ENCODE peak calls at places on chromosomes 3 and 15, in four cellular contexts. N is mammary epithelial cell; Z is CD8-positive, alpha-beta memory T cell; S is astrocyte. R is an unnamed sample. For H3K9me3 and H3K4me1, the result is how much of the 10 kb centered on the place peaks cover.

GRCh38 chr15:38853608-38854007 is 289.0 kb upstream of the RASGRP1 start:
- DNase-seq in N (peak), S (no peak), Z (peak), R (peak)

GRCh38 chr3:54146383-54147239 is 24.3 kb downstream of the CACNA2D3 start:
- DNase-seq in N (peak), Z (no peak), S (no peak), R (peak)

GRCh38 chr15:48974865-48975264 is 11.1 kb upstream of the SHC4 start:
- DNase-seq in Z (no peak), S (no peak), N (no peak), R (peak)

GRCh38 chr15:60906275-60906674 is 322.8 kb downstream of the RORA start:
- DNase-seq in N (no peak), S (no peak), Z (no peak), R (peak)

GRCh38 chr3:107117922-107118576 is 259.2 kb upstream of the CCDC54 start:
- DNase-seq in S (peak), N (peak), Z (no peak), R (peak)

GRCh38 chr15:74201656-74202420 is 749 bp downstream of the STRA6 start:
- DNase-seq in Z (no peak), S (peak), N (peak), R (no peak)

GRCh38 chr3:7388026-7388425 is 527.1 kb downstream of the GRM7 start:
- DNase-seq in N (no peak), Z (no peak), S (no peak), R (no peak)

GRCh38 chr15:73572296-73572695 is 60.9 kb downstream of the NPTN start:
- DNase-seq in N (no peak), Z (no peak), S (no peak), R (no peak)

GRCh38 chr3:85539232-85539631 is 580.4 kb downstream of the CADM2 start:
- DNase-seq in Z (no peak), N (no peak), S (no peak), R (no peak)

GRCh38 chr3:76873509-76874242 is 166.2 kb upstream of the ROBO2 start:
- DNase-seq in N (no peak), S (no peak), Z (no peak), R (no peak)

GRCh38 chr15:92666780-92667179 is 11.2 kb upstream of the FAM174B start:
- DNase-seq in S (no peak), N (no peak), Z (no peak), R (peak)

GRCh38 chr15:78263907-78264303 is 457 bp upstream of the DNAJA4 start:
- DNase-seq in N (no peak), S (no peak), Z (no peak), R (no peak)

GRCh38 chr15:79966634-79967330 is 4.2 kb downstream of the BCL2A1 start:
- DNase-seq in S (no peak), N (no peak), Z (no peak), R (no peak)

GRCh38 chr3:170469151-170470062 is 50.7 kb downstream of the CLDN11 start:
- DNase-seq in S (peak), Z (no peak), N (no peak), R (no peak)

GRCh38 chr3:43879166-43879565 is 188.4 kb downstream of the ABHD5 start:
- DNase-seq in Z (no peak), S (no peak), N (peak), R (no peak)

GRCh38 chr15:58491151-58491473 is 59.3 kb downstream of the LIPC start:
- DNase-seq in S (no peak), Z (no peak), N (no peak), R (no peak)

GRCh38 chr15:58492661-58493397 is 61.0 kb downstream of the LIPC start:
- DNase-seq in S (no peak), Z (no peak), N (no peak), R (peak)

GRCh38 chr15:58490405-58491150 is 58.8 kb downstream of the LIPC start:
- DNase-seq in Z (no peak), S (no peak), N (no peak), R (no peak)

GRCh38 chr15:58489693-58490404 is 58.1 kb downstream of the LIPC start:
- DNase-seq in Z (no peak), N (no peak), S (no peak), R (no peak)

DNA sequence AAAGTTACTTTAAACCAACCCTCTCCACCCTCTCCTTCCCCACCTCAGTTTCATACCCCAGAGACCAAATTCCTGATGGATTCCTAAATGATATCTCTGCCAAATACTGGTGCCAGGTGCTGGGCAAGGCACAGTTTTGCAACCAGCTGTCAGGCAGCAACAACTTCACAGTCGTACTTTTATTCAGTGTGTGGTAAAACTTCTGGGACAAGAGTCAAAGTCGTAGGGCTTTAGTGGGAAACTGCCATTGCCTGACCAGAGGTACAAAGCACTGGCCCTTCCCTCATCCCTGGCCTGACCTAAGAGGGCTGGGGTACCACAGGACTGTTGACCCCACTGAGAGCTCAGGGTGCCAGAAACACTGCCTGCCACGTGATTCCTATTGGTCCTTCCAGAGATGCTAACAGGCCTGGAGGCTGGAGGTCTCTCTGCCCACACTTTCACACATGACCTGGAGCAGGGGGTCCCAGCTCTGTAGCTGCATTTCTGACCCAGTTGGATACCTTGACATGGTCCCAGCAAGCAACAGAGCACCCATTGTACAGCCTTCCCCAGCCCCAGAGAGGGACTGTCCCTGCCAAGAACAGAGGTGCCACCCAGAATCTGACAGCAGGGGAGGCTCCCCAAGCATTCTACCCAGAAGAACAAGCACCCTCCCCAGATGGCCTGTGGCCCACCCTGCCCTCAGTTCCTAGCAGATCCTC is 59.9 kb downstream of the LIPC start:
- DNase-seq in N (no peak), Z (no peak), S (no peak), R (no peak)
- H3K9me3 ChIP-seq in N (under half), Z (under half), S (under half), R (under half)

GRCh38 chr3:16381426-16381825 is 116.4 kb downstream of the OXNAD1 start:
- DNase-seq in N (no peak), Z (no peak), S (no peak), R (no peak)

GRCh38 chr3:16379838-16380237 is 114.8 kb downstream of the OXNAD1 start:
- DNase-seq in S (no peak), Z (no peak), N (no peak), R (no peak)

GRCh38 chr3:16378415-16378814 is 113.4 kb downstream of the OXNAD1 start:
- DNase-seq in S (no peak), N (no peak), Z (no peak), R (no peak)

GRCh38 chr3:16378920-16379319 is 113.9 kb downstream of the OXNAD1 start:
- DNase-seq in Z (no peak), S (peak), N (peak), R (no peak)

DNA sequence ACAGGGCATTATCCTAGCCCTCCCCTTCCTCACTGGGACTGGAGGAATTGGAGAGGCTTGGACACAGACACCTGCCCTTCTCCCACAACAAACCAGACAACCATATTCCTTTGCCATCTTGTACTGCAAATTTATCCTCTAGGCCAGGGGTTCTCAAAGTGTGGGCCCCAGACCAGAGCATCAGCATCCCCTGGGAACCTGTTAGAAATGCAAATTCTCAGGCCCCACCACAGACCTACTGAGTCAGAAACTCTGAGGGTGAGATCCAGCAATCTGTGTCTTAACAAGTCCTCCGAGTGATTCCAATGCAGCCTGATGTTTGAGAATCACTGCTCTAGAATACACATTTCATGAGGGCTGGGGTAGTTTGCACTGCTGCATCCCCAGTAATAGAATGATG is 115.4 kb downstream of the OXNAD1 start:
- DNase-seq in S (no peak), N (no peak), Z (no peak), R (no peak)
- H3K4me1 ChIP-seq in S (under half), N (under half), Z (under half), R (under half)

GRCh38 chr15:25062551-25063430 is 108.0 kb downstream of the SNRPN start:
- DNase-seq in Z (no peak), S (no peak), N (no peak), R (no peak)
- H3K9me3 ChIP-seq in Z (half or more), S (half or more), N (half or more), R (under half)

DNA sequence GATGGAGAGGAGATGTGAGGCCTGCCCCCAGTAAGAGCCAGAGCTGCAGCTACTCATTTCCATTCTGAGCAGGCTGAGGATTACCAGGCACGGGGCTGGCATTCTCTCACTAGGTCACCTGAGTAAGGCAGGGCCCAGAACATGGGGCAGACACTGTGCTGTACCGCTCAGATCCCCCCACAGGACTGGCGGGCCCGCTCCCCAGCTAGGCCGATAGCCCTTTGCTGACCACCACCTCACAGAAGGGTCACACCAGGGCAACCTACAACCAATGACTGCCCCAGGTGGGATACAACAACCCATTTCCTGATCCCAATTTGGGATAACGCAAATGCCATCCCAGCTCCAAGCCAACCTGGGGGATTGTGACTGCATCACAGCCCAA is 52.5 kb downstream of the OXNAD1 start:
- DNase-seq in Z (no peak), N (no peak), S (no peak), R (no peak)
- H3K4me1 ChIP-seq in Z (half or more), N (under half), S (under half), R (under half)

DNA sequence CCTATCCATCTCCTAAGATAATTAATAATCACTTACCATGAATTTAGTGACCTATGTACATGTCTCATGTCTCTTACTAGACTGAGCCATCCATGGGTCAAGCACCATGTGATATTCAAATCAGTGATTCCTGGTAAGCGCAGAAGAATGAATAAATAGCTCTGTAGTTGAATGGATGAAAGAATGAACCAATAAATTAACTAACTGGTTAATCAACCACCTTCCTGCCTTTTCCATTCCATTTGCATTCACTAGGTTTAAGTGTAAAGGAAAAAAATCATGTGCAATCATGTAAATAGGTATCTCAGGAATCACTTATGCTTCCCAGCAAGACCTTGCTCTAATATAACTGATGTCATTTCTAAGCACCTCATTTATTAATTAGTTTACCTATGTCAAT is 779.5 kb downstream of the NTRK3 start:
- DNase-seq in S (no peak), Z (no peak), N (no peak), R (no peak)
- H3K9me3 ChIP-seq in S (under half), Z (under half), N (under half), R (under half)

DNA sequence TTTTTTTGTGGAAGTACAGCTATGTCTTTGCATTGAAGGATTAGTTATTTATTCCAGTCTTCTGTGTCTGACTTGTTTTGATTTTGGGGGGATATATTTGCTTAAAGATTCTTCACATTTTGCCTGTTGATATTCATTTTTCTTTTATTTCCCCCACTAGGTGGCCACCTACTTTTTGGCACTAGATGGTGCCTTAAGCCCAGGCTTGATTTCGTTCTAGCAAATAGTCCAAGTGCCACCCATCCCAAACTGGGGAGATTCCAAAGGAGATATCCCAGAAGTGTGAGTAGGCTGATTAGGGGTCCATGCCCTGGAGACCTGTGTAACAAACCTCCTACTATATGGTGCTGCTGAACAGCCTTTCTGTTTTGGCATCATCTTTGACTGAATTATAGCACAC is 80.0 kb upstream of the SPATA16 start:
- DNase-seq in Z (no peak), S (no peak), N (peak), R (peak)
- H3K4me1 ChIP-seq in Z (under half), S (under half), N (under half), R (under half)

GRCh38 chr15:82556315-82557035 is 16.2 kb upstream of the RPS17 start:
- DNase-seq in Z (no peak), S (no peak), N (no peak), R (no peak)

GRCh38 chr15:82552861-82553260 is 12.6 kb upstream of the RPS17 start:
- DNase-seq in N (no peak), Z (no peak), S (no peak), R (no peak)

GRCh38 chr15:82554351-82554750 is 14.1 kb upstream of the RPS17 start:
- DNase-seq in N (peak), Z (no peak), S (no peak), R (no peak)

GRCh38 chr15:82553846-82554245 is 13.6 kb upstream of the RPS17 start:
- DNase-seq in Z (no peak), N (no peak), S (no peak), R (no peak)

GRCh38 chr15:82554857-82555256 is 14.6 kb upstream of the RPS17 start:
- DNase-seq in Z (no peak), S (no peak), N (no peak), R (no peak)
- H3K9me3 ChIP-seq in Z (under half), S (under half), N (under half), R (under half)